ENCODE peak calls at places on chromosomes 6 and 20, in seven cellular contexts. O is CD8-positive, alpha-beta memory T cell; F is ovary; R is aorta; M is GM23248; J is tibial artery; D is IMR-90. Z is an unnamed sample.
A peak's percentile ranks its signal among the peaks of the same experiment; 100 is the strongest.

GRCh38 chr6:121951918-121952379 is 447.5 kb upstream of the HSF2 start:
- DNase-seq in J (peak; percentile 31), F (no peak), M (peak; percentile 84), O (no peak), D (peak; percentile 80), R (peak; percentile 89), Z (no peak)

GRCh38 chr6:116705917-116706316 is 24.9 kb downstream of the KPNA5 start:
- DNase-seq in O (no peak), F (no peak), D (no peak), M (no peak), J (no peak), R (no peak), Z (no peak)

GRCh38 chr6:145278163-145278807 is 457.0 kb downstream of the EPM2A start:
- DNase-seq in R (no peak), D (peak; percentile 68), J (no peak), F (no peak), O (no peak), M (peak; percentile 31), Z (no peak)

GRCh38 chr6:17932362-17932852 is 55.0 kb downstream of the KIF13A start:
- DNase-seq in F (peak; percentile 22), R (no peak), D (peak; percentile 85), M (peak; percentile 98), J (peak; percentile 49), O (no peak), Z (peak; percentile 69)

GRCh38 chr20:50193169-50193850 is 2.7 kb downstream of the CEBPB start:
- DNase-seq in O (no peak), M (peak; percentile 79), R (no peak), J (no peak), F (no peak), D (peak; percentile 73), Z (no peak)

GRCh38 chr6:121309768-121310473 is 24.4 kb downstream of the TBC1D32 start:
- DNase-seq in R (no peak), F (no peak), M (peak; percentile 61), D (peak; percentile 82), J (no peak), O (no peak), Z (no peak)

GRCh38 chr6:1774541-1774940 is 164.8 kb downstream of the FOXC1 start:
- DNase-seq in R (no peak), M (peak; percentile 34), J (no peak), O (no peak), F (no peak), D (peak; percentile 59), Z (no peak)

GRCh38 chr6:150191809-150192208 is 49.0 kb downstream of the PPP1R14C start:
- DNase-seq in F (no peak), M (peak; percentile 60), J (no peak), O (no peak), R (peak; percentile 11), D (peak; percentile 16), Z (no peak)

GRCh38 chr6:165987483-165988305 is 180.0 kb downstream of the TBXT start:
- DNase-seq in R (peak; percentile 87), M (peak; percentile 90), O (no peak), F (peak; percentile 94), D (peak; percentile 98), J (peak; percentile 51), Z (peak; percentile 93)

GRCh38 chr20:32820698-32821378 is 1.1 kb downstream of the MAPRE1 start:
- DNase-seq in M (no peak), F (peak; percentile 9), O (no peak), D (no peak), J (no peak), R (peak; percentile 64), Z (no peak)

GRCh38 chr20:50710492-50711063 is 19.2 kb upstream of the RIPOR3 start:
- DNase-seq in M (peak; percentile 85), D (peak; percentile 45), F (no peak), J (no peak), R (peak; percentile 23), O (no peak), Z (no peak)

GRCh38 chr20:23634985-23635767 is 2.6 kb downstream of the CST3 start:
- DNase-seq in J (no peak), F (no peak), D (no peak), M (peak; percentile 32), O (no peak), R (no peak), Z (peak; percentile 47)

GRCh38 chr20:38149880-38150594 is 15.0 kb downstream of the TGM2 start:
- DNase-seq in J (no peak), M (no peak), F (no peak), D (no peak), R (no peak), O (no peak), Z (peak; percentile 5)

GRCh38 chr6:14621518-14621917 is 503.9 kb downstream of the CD83 start:
- DNase-seq in M (peak; percentile 34), R (no peak), O (no peak), J (no peak), F (no peak), D (no peak), Z (no peak)

GRCh38 chr6:7193122-7193521 is 85.4 kb downstream of the RREB1 start:
- DNase-seq in R (no peak), O (no peak), F (no peak), J (no peak), M (no peak), D (no peak), Z (no peak)

GRCh38 chr6:129104131-129104530 is 221.2 kb downstream of the LAMA2 start:
- DNase-seq in D (peak; percentile 71), J (peak; percentile 36), F (no peak), R (no peak), M (peak; percentile 66), O (no peak), Z (no peak)

GRCh38 chr20:37313546-37314091 is 24.2 kb downstream of the MANBAL start:
- DNase-seq in J (no peak), D (no peak), R (no peak), F (no peak), M (no peak), O (no peak), Z (peak; percentile 28)

GRCh38 chr6:16067568-16067967 is 61.3 kb upstream of the MYLIP start:
- DNase-seq in M (no peak), J (no peak), O (no peak), R (no peak), D (no peak), F (no peak), Z (no peak)

GRCh38 chr6:156791261-156791850 is 14.2 kb downstream of the ARID1B start:
- DNase-seq in O (no peak), J (no peak), D (peak; percentile 52), M (peak; percentile 31), F (no peak), R (no peak), Z (no peak)

GRCh38 chr20:9903048-9903651 is 64.3 kb upstream of the PAK5 start:
- DNase-seq in D (no peak), J (no peak), M (peak; percentile 11), F (no peak), O (no peak), R (no peak), Z (no peak)

GRCh38 chr6:41974281-41974825 is 32.7 kb upstream of the CCND3 start:
- DNase-seq in O (no peak), M (no peak), R (no peak), F (no peak), J (no peak), D (no peak), Z (no peak)

GRCh38 chr20:64108731-64109389 is 1.5 kb upstream of the NPBWR2 start:
- DNase-seq in D (no peak), J (no peak), M (no peak), F (no peak), O (peak; percentile 38), R (peak; percentile 51), Z (no peak)

GRCh38 chr6:21946298-21946783 is 350.5 kb downstream of the PRL start:
- DNase-seq in O (no peak), F (no peak), D (peak; percentile 98), J (no peak), R (no peak), M (peak; percentile 94), Z (no peak)

GRCh38 chr20:6231551-6231950 is 108.7 kb upstream of the FERMT1 start:
- DNase-seq in M (peak; percentile 21), R (no peak), J (no peak), D (peak; percentile 2), O (no peak), F (no peak), Z (no peak)

GRCh38 chr20:47817573-47817972 is 32.3 kb upstream of the SULF2 start:
- DNase-seq in R (no peak), M (no peak), O (no peak), F (no peak), J (no peak), D (no peak), Z (no peak)

GRCh38 chr20:40293740-40294139 is 395.3 kb downstream of the MAFB start:
- DNase-seq in F (no peak), O (no peak), J (peak; percentile 79), M (peak; percentile 30), D (no peak), R (no peak), Z (peak; percentile 18)

GRCh38 chr6:13435477-13435876 is 51.9 kb downstream of the GFOD1 start:
- DNase-seq in J (no peak), D (no peak), R (no peak), F (no peak), O (no peak), M (no peak), Z (no peak)
- H3K4me1 ChIP-seq in J (peaks cover 4% of the 10 kb centered on the region), D (peaks cover 2% of the 10 kb centered on the region), R (no peaks in the 10 kb centered on the region), F (peaks cover 3% of the 10 kb centered on the region), O (peaks cover 53% of the 10 kb centered on the region), M (peaks cover 2% of the 10 kb centered on the region), Z (peaks cover 24% of the 10 kb centered on the region)

GRCh38 chr6:135880066-135880972 is 28.8 kb downstream of the PDE7B start:
- DNase-seq in M (peak; percentile 65), O (peak; percentile 74), F (no peak), J (no peak), R (no peak), D (peak; percentile 76), Z (no peak)
- H3K27ac ChIP-seq in M (peak overlapping the region; percentile 75), O (peak overlapping the region; percentile 82), F (peak overlapping the region; percentile 47), J (no peak overlapping the region), R (no peak overlapping the region), D (peak overlapping the region; percentile 79), Z (no peak overlapping the region)

GRCh38 chr20:60199866-60200265 is 241.6 kb downstream of the CDH26 start:
- DNase-seq in F (no peak), M (no peak), R (no peak), J (no peak), O (no peak), D (no peak), Z (no peak)
- H3K9me3 ChIP-seq in F (no peaks in the 10 kb centered on the region), M (no peaks in the 10 kb centered on the region), R (peaks cover 4% of the 10 kb centered on the region), J (no peaks in the 10 kb centered on the region), O (no peaks in the 10 kb centered on the region), D (no peaks in the 10 kb centered on the region), Z (no peaks in the 10 kb centered on the region)

GRCh38 chr6:37373822-37374514 is 20.2 kb downstream of the RNF8 start:
- DNase-seq in D (no peak), F (no peak), M (peak; percentile 25), J (no peak), O (no peak), R (no peak), Z (no peak)

GRCh38 chr6:37376078-37376743 is 22.4 kb downstream of the RNF8 start:
- DNase-seq in R (no peak), D (no peak), J (no peak), O (no peak), M (no peak), F (no peak), Z (no peak)

GRCh38 chr6:37371158-37372083 is 17.6 kb downstream of the RNF8 start:
- DNase-seq in M (no peak), F (no peak), J (no peak), O (no peak), D (no peak), R (no peak), Z (no peak)

GRCh38 chr6:37372116-37372515 is 18.3 kb downstream of the RNF8 start:
- DNase-seq in R (no peak), F (no peak), D (peak; percentile 56), J (no peak), M (no peak), O (no peak), Z (no peak)

GRCh38 chr6:37375376-37375775 is 21.6 kb downstream of the RNF8 start:
- DNase-seq in O (no peak), M (no peak), D (no peak), J (no peak), F (no peak), R (no peak), Z (no peak)
- H3K4me1 ChIP-seq in O (no peaks in the 10 kb centered on the region), M (peaks cover under 1% of the 10 kb centered on the region), D (peaks cover 6% of the 10 kb centered on the region), J (no peaks in the 10 kb centered on the region), F (no peaks in the 10 kb centered on the region), R (no peaks in the 10 kb centered on the region), Z (no peaks in the 10 kb centered on the region)

Z was measured in right cardiac atrium.